ENCODE peak calls at places on chromosomes 1 and 21, in seven cellular contexts. B is SK-N-SH, W is hepatocyte, E is HCT116, D is neural progenitor cell, P is GM23338, Y is PC-3. X is an unnamed sample.

GRCh38 chr1:12528021-12528852 is 89.8 kb downstream of the DHRS3 start:
- DNase-seq in B (no peak), W (peak; percentile 84), E (no peak), D (no peak), P (no peak), Y (peak; percentile 89), X (no peak)

GRCh38 chr1:4309676-4310320 is 344.6 kb upstream of the AJAP1 start:
- DNase-seq in B (no peak), W (no peak), E (no peak), D (no peak), P (no peak), Y (no peak), X (no peak)

GRCh38 chr1:225361176-225361575 is 66.7 kb downstream of the LBR start:
- DNase-seq in B (no peak), W (no peak), E (no peak), D (no peak), P (no peak), Y (peak; percentile 74), X (no peak)

GRCh38 chr1:40064797-40065492 is 24.4 kb downstream of the CAP1 start:
- DNase-seq in B (no peak), W (no peak), E (no peak), D (no peak), P (no peak), Y (no peak), X (peak; percentile 57)

GRCh38 chr21:35508389-35508888 is 459.3 kb upstream of the RUNX1 start:
- DNase-seq in B (no peak), W (peak; percentile 37), E (peak; percentile 58), D (peak; percentile 69), P (peak; percentile 85), Y (peak; percentile 92), X (no peak)

GRCh38 chr1:201126832-201127754 is at the start of gene ASCL5:
- DNase-seq in B (peak; percentile 44), W (peak; percentile 56), E (peak; percentile 72), D (peak; percentile 46), P (peak; percentile 68), Y (peak; percentile 100), X (no peak)

GRCh38 chr1:59767119-59767518 is 47.6 kb upstream of the HOOK1 start:
- DNase-seq in B (no peak), W (no peak), E (no peak), D (no peak), P (no peak), Y (no peak), X (no peak)

GRCh38 chr1:90705910-90706309 is 11.2 kb downstream of the BARHL2 start:
- DNase-seq in B (no peak), W (no peak), E (no peak), D (no peak), P (peak; percentile 19), Y (no peak), X (no peak)

GRCh38 chr21:38841472-38841871 is 35.7 kb downstream of the ETS2 start:
- DNase-seq in B (no peak), W (no peak), E (no peak), D (no peak), P (no peak), Y (no peak), X (no peak)

GRCh38 chr1:198701766-198702539 is 63.1 kb downstream of the PTPRC start:
- DNase-seq in B (peak; percentile 11), W (no peak), E (no peak), D (no peak), P (peak; percentile 46), Y (no peak), X (peak; percentile 77)

GRCh38 chr1:184193451-184193850 is 141.9 kb downstream of the TSEN15 start:
- DNase-seq in B (no peak), W (no peak), E (no peak), D (no peak), P (no peak), Y (no peak), X (no peak)

GRCh38 chr1:171062902-171063301 is 27.8 kb upstream of the FMO3 start:
- DNase-seq in B (no peak), W (no peak), E (no peak), D (no peak), P (no peak), Y (no peak), X (no peak)

GRCh38 chr1:171055966-171056643 is 34.6 kb upstream of the FMO3 start:
- DNase-seq in B (no peak), W (no peak), E (no peak), D (no peak), P (no peak), Y (peak; percentile 34), X (no peak)

DNA sequence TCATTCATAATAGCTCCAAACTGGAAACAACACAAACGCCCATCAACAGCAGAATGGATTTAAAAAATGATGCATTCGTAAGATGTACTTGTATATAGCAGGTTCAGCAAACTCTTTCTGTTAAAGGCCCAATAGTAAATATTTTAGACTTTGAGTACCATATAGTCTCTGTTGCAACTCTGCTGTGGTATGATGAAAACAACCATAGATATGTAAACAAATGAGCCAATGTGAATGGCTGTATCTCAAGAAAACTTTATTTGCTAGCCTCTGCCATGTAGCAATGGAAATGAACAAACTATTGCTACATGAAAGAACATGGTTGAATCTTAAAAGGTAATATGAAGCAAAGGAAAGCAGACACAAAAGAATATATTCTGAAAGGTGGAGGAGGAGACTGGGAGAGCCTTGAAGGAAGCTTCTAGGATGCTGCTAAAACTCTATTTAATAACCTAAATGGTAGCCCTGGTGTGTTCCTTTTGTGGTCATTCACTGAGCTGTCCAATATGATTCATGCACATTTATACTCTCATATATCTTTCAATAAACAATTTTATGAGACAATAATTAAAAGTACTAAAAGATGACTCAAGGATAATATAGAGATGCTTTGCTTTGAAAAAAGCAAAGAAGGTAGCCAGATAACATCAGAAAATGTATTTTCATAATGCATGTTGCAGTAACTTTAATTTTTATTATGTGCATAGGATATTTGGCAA is 29.1 kb upstream of the FMO3 start:
- DNase-seq in B (no peak), W (no peak), E (no peak), D (no peak), P (no peak), Y (peak; percentile 69), X (no peak)
- TF ChIP-seq EZH2phosphoT487 in B (no peak), W (no peak), E (no peak), D (no peak), P (no peak), Y (no peak), X (no peak)

DNA sequence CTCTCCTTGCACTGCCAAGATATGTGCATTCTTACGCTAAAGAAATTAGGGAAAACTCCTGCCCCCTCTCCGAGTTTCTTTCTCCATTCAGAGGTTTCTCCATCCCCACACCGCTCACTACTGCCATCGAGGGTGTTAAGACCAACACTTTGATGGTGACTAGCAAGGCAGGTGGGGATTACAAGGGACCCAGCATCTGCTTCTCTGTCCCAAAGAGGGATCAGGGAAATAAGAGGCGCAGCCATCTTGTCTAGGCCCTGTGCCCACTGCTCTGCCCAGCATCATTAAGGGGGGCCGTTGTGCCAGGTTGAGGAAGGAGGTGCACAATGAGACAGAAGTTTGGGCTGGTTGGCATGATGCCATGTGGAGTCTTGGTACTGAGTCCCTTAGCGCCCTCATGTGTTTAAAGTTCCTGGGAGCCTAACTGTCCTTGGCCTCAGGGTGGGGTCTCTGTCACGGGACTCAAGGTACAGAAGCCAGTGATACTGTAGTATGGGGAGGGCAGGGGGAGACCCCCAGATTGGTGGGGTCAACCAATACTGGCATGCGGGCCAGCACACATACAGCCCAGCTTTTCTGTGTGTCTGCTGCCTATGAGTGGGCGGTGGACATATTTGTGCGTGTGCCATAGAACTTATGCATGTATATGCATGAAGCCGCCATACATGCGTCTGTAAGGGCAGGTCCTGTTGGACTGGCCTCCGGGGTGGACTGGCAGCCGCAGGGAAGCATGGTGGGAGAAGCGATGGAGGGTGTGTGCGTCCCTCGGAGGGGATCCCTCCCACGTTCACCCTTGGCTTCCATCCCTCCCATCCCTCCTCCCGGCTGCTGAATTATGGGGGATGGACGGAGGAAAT is 5.5 kb downstream of the EFNA3 start:
- DNase-seq in B (peak; percentile 41), W (peak; percentile 52), E (no peak), D (no peak), P (no peak), Y (peak; percentile 71), X (peak; percentile 68)
- TF ChIP-seq CTCF in B (peak; percentile 34), W (peak; percentile 25), E (no peak), D (no peak), P (peak; percentile 53), Y (peak; percentile 61), X (peak; percentile 50)

GRCh38 chr1:35570589-35571137 is 2.5 kb upstream of the TFAP2E start:
- DNase-seq in B (peak; percentile 3), W (no peak), E (no peak), D (no peak), P (no peak), Y (no peak), X (no peak)

GRCh38 chr1:35571263-35571662 is 1.9 kb upstream of the TFAP2E start:
- DNase-seq in B (peak; percentile 14), W (no peak), E (no peak), D (no peak), P (no peak), Y (no peak), X (no peak)

GRCh38 chr1:35573198-35573775 is at the start of gene TFAP2E:
- DNase-seq in B (peak; percentile 85), W (no peak), E (peak; percentile 38), D (peak; percentile 73), P (peak; percentile 79), Y (peak; percentile 46), X (no peak)

GRCh38 chr1:35573776-35574654 is 901 bp downstream of the TFAP2E start:
- DNase-seq in B (no peak), W (no peak), E (no peak), D (peak; percentile 64), P (peak; percentile 63), Y (no peak), X (no peak)

DNA sequence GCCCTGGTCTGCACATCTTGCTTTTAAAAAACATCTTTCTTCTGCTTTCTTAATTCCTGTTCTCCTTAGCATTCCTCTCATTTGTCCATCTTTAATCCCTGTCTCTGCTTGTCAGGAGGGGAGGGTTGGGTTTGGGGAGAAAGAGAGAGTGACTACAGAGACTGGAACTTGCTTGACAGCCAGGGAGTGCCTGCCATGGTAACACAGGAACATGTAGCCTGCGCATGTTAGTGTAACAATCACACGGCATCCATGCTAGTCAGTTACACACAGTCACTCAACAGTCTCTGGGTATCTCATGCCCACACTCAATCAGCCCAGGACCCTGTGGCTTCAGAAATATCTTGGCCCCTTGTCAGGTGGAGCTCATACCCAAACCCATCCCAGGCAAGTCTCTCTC is 818 bp upstream of the TFAP2E start:
- DNase-seq in B (no peak), W (no peak), E (no peak), D (no peak), P (no peak), Y (no peak), X (no peak)
- H2AFZ ChIP-seq in B (no peak overlapping the region), W (no peak overlapping the region), E (no peak overlapping the region), D (no peak overlapping the region), P (no peak overlapping the region), Y (no peak overlapping the region), X (no peak overlapping the region)

DNA sequence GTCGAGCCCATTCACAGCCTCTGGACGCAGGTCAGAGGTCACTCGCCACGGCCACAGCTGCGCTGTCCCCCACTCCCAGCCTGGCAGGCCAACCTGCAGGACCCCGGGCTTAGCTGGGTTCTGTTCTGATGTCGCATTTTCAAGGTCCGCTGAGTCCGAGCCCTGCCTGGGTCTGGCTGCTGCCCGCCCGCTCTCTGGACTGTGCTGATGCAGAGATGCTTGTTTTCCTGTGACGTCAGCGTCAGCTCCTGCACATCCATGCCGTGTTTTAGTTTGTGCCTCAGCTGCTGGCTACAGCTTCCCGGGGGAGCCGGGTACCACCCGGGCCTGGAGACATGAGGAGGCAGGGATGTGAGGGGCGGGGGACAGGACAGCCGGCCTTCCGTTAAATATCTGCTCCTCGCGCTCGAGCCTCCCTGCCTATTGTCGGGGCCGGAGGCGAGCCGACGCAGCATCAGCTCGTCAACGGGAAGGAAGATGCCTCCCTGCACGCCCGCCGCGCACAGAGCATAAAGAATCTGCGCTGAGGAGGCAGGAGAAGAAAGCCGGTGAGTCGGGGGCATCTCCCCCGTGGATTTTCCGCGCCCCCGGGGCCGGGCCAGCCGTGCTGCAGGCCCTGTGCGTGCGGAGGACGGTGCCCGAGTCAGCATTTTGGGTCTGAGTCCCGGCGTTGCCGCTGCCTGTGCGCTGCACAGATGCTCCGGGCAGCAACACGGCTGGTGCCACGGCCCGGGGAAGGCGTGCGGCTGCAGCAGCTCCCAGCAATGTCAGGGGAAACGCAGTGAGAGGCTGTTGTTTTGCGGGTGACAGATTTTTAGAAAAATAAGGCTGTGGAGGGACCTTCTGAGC is 23.4 kb downstream of the PRKCZ start:
- DNase-seq in B (peak; percentile 98), W (no peak), E (no peak), D (peak; percentile 66), P (no peak), Y (no peak), X (no peak)
- TF ChIP-seq EZH2phosphoT487 in B (no peak), W (no peak), E (no peak), D (no peak), P (no peak), Y (no peak), X (no peak)